ENCODE peak calls at places on chromosomes 6 and 20, in ten cellular contexts. O is NAMALWA; I is effector memory CD8-positive, alpha-beta T cell; A is HCT116; H is OCI-LY7; F is endothelial cell of umbilical vein; E is C1 segment of cervical spinal cord; N is adrenal gland; V is activated CD8-positive, alpha-beta memory T cell treated with anti-CD3 and anti-CD28 coated beads, Interleukin-2, amount 50 U/mL, for 4 hours; P is transverse colon. W is an unnamed sample.

GRCh38 chr20:53707341-53708102 is 113.9 kb upstream of the ZNF217 start:
- DNase-seq in E (no peak), P (no peak), I (no peak), H (peak; percentile 33), N (no peak), F (no peak), V (no peak), O (peak; percentile 55), A (no peak), W (peak; percentile 31)

GRCh38 chr6:124961784-124962611 is at the start of gene RNF217:
- DNase-seq in I (no peak), O (no peak), F (peak; percentile 75), N (peak; percentile 67), H (no peak), V (no peak), P (peak; percentile 50), A (no peak), E (peak; percentile 15), W (peak; percentile 88)

GRCh38 chr20:44597930-44598329 is 15.6 kb downstream of the PKIG start:
- DNase-seq in H (no peak), E (no peak), V (no peak), I (no peak), A (no peak), P (no peak), F (no peak), O (no peak), N (no peak), W (no peak)

GRCh38 chr6:75882734-75883133 is 133.7 kb downstream of the MYO6 start:
- DNase-seq in I (no peak), N (no peak), P (no peak), O (no peak), H (no peak), F (no peak), E (no peak), V (no peak), A (no peak), W (peak; percentile 63)

GRCh38 chr20:16601019-16601418 is 27.8 kb upstream of the KIF16B start:
- DNase-seq in A (no peak), V (no peak), N (no peak), F (no peak), E (no peak), I (no peak), P (no peak), H (no peak), O (no peak), W (no peak)

GRCh38 chr20:24983896-24984295 is 8.7 kb downstream of the APMAP start:
- DNase-seq in I (no peak), F (no peak), E (no peak), V (no peak), P (no peak), N (peak; percentile 6), H (no peak), A (no peak), O (no peak), W (no peak)

GRCh38 chr6:4256969-4257368 is 121.6 kb upstream of the ECI2 start:
- DNase-seq in I (no peak), V (no peak), H (no peak), F (peak; percentile 47), N (no peak), O (no peak), E (no peak), A (no peak), P (no peak), W (no peak)

GRCh38 chr6:12875061-12875460 is 158.5 kb downstream of the PHACTR1 start:
- DNase-seq in P (no peak), H (no peak), V (no peak), A (no peak), F (no peak), E (no peak), O (no peak), N (no peak), I (no peak), W (no peak)

GRCh38 chr6:79536969-79537747 is at the start of gene LCA5:
- DNase-seq in A (peak; percentile 92), V (peak; percentile 80), I (peak; percentile 47), H (peak; percentile 96), O (peak; percentile 95), P (peak; percentile 91), E (peak; percentile 90), F (peak; percentile 98), N (peak; percentile 95), W (peak; percentile 96)

GRCh38 chr6:32867559-32868256 is 13.7 kb downstream of the PSMB9 start:
- DNase-seq in P (no peak), N (no peak), H (no peak), A (no peak), V (no peak), E (no peak), O (no peak), I (no peak), F (no peak), W (no peak)

GRCh38 chr6:408148-408547 is 16.6 kb downstream of the IRF4 start:
- DNase-seq in N (no peak), O (no peak), H (no peak), I (no peak), E (no peak), F (no peak), A (no peak), P (no peak), V (no peak), W (no peak)

GRCh38 chr6:56156643-56157042 is 90.7 kb downstream of the COL21A1 start:
- DNase-seq in F (peak; percentile 12), E (no peak), P (no peak), V (no peak), A (no peak), O (no peak), N (no peak), I (no peak), H (no peak), W (peak; percentile 53)

GRCh38 chr20:2768632-2769015 is 31.8 kb downstream of the CPXM1 start:
- DNase-seq in I (no peak), E (no peak), N (no peak), V (no peak), H (no peak), A (no peak), P (no peak), O (no peak), F (peak; percentile 47), W (peak; percentile 75)

GRCh38 chr6:79810153-79810806 is 137.1 kb downstream of the ELOVL4 start:
- DNase-seq in F (no peak), A (no peak), N (no peak), P (no peak), H (no peak), V (no peak), I (no peak), E (no peak), O (no peak), W (no peak)

GRCh38 chr20:50568549-50568942 is 58.4 kb downstream of the PTPN1 start:
- DNase-seq in H (no peak), E (no peak), V (no peak), A (no peak), F (no peak), O (no peak), I (no peak), P (no peak), N (no peak), W (no peak)

GRCh38 chr20:30611239-30611984 is 646.1 kb upstream of the DEFB115 start:
- DNase-seq in F (no peak), O (no peak), H (no peak), E (no peak), I (no peak), N (no peak), P (no peak), V (no peak), A (no peak), W (no peak)

GRCh38 chr20:63446174-63447024 is 26.1 kb downstream of the KCNQ2 start:
- DNase-seq in P (no peak), I (no peak), H (no peak), O (no peak), N (no peak), E (no peak), A (no peak), V (no peak), F (no peak), W (no peak)

GRCh38 chr6:77425216-77425615 is 38.1 kb downstream of the HTR1B start:
- DNase-seq in N (no peak), H (no peak), A (no peak), F (no peak), O (no peak), P (no peak), E (no peak), I (no peak), V (no peak), W (no peak)

GRCh38 chr6:53615633-53616449 is 49.7 kb downstream of the KLHL31 start:
- DNase-seq in V (no peak), I (no peak), E (no peak), H (no peak), N (no peak), P (peak; percentile 50), O (no peak), A (peak; percentile 99), F (no peak), W (no peak)

GRCh38 chr6:41940759-41941279 is 789 bp downstream of the CCND3 start:
- DNase-seq in O (peak; percentile 54), I (peak; percentile 47), E (no peak), V (peak; percentile 59), N (peak; percentile 55), P (peak; percentile 54), H (peak; percentile 64), A (no peak), F (peak; percentile 30), W (peak; percentile 83)

GRCh38 chr6:29919506-29919905 is 22.8 kb upstream of the HLA-A start:
- DNase-seq in H (no peak), E (no peak), O (no peak), V (no peak), N (no peak), P (no peak), I (no peak), F (no peak), A (no peak), W (no peak)

W was measured in osteoblast.